ENCODE peak calls at places on chromosomes 5 and 9, in six cellular contexts. One of them, this sample, is unnamed.

GRCh38 chr9:113520109-113520642 is 56.6 kb downstream of the RGS3 start:
- DNase-seq in neuronal stem cell: no peak
- DNase-seq in trophoblast cell: no peak
- DNase-seq in IMR-90: peak
- DNase-seq in H9: no peak
- DNase-seq in mesenchymal stem cell: peak
- DNase-seq in this sample: no peak

GRCh38 chr9:20189871-20190270 is 401.0 kb upstream of the SLC24A2 start:
- DNase-seq in IMR-90: no peak
- DNase-seq in neuronal stem cell: peak
- DNase-seq in trophoblast cell: no peak
- DNase-seq in mesenchymal stem cell: no peak
- DNase-seq in H9: peak
- DNase-seq in this sample: peak

GRCh38 chr9:14315754-14316573 is 2.0 kb upstream of the NFIB start:
- DNase-seq in trophoblast cell: peak
- DNase-seq in IMR-90: no peak
- DNase-seq in H9: peak
- DNase-seq in mesenchymal stem cell: peak
- DNase-seq in neuronal stem cell: peak
- DNase-seq in this sample: no peak

GRCh38 chr9:20396509-20396908 is 225.8 kb downstream of the MLLT3 start:
- DNase-seq in neuronal stem cell: no peak
- DNase-seq in H9: no peak
- DNase-seq in trophoblast cell: no peak
- DNase-seq in mesenchymal stem cell: no peak
- DNase-seq in IMR-90: no peak
- DNase-seq in this sample: no peak

GRCh38 chr9:2745560-2746380 is 28.5 kb downstream of the KCNV2 start:
- DNase-seq in mesenchymal stem cell: no peak
- DNase-seq in H9: no peak
- DNase-seq in trophoblast cell: peak
- DNase-seq in IMR-90: no peak
- DNase-seq in neuronal stem cell: peak
- DNase-seq in this sample: no peak

GRCh38 chr9:134617836-134618162 is 23.8 kb upstream of the COL5A1 start:
- DNase-seq in mesenchymal stem cell: no peak
- DNase-seq in neuronal stem cell: no peak
- DNase-seq in IMR-90: no peak
- DNase-seq in H9: no peak
- DNase-seq in trophoblast cell: no peak
- DNase-seq in this sample: no peak

GRCh38 chr9:116391306-116391900 is 237.8 kb downstream of the PAPPA start:
- DNase-seq in mesenchymal stem cell: peak
- DNase-seq in neuronal stem cell: no peak
- DNase-seq in IMR-90: peak
- DNase-seq in trophoblast cell: peak
- DNase-seq in H9: no peak
- DNase-seq in this sample: no peak

GRCh38 chr5:126184474-126184873 is 238.7 kb upstream of the GRAMD2B start:
- DNase-seq in mesenchymal stem cell: no peak
- DNase-seq in trophoblast cell: no peak
- DNase-seq in H9: no peak
- DNase-seq in IMR-90: no peak
- DNase-seq in neuronal stem cell: no peak
- DNase-seq in this sample: no peak

GRCh38 chr5:77102549-77102948 is 15.5 kb upstream of the ZBED3 start:
- DNase-seq in trophoblast cell: no peak
- DNase-seq in IMR-90: no peak
- DNase-seq in mesenchymal stem cell: no peak
- DNase-seq in H9: no peak
- DNase-seq in neuronal stem cell: no peak
- DNase-seq in this sample: no peak

GRCh38 chr9:132183134-132183533 is 21.3 kb downstream of the NTNG2 start:
- DNase-seq in H9: no peak
- DNase-seq in mesenchymal stem cell: no peak
- DNase-seq in IMR-90: no peak
- DNase-seq in trophoblast cell: no peak
- DNase-seq in neuronal stem cell: no peak
- DNase-seq in this sample: no peak

GRCh38 chr9:93819905-93820304 is 135.2 kb downstream of the BARX1 start:
- DNase-seq in H9: no peak
- DNase-seq in trophoblast cell: no peak
- DNase-seq in neuronal stem cell: no peak
- DNase-seq in IMR-90: no peak
- DNase-seq in mesenchymal stem cell: no peak
- DNase-seq in this sample: no peak

GRCh38 chr9:70352802-70353201 is 61.7 kb downstream of the KLF9 start:
- DNase-seq in trophoblast cell: no peak
- DNase-seq in neuronal stem cell: no peak
- DNase-seq in mesenchymal stem cell: peak
- DNase-seq in IMR-90: no peak
- DNase-seq in H9: no peak
- DNase-seq in this sample: no peak

GRCh38 chr5:163506726-163507125 is 1.3 kb downstream of the MAT2B start:
- DNase-seq in trophoblast cell: peak
- DNase-seq in mesenchymal stem cell: peak
- DNase-seq in neuronal stem cell: no peak
- DNase-seq in H9: no peak
- DNase-seq in IMR-90: peak
- DNase-seq in this sample: no peak

GRCh38 chr9:76321185-76321828 is 72.9 kb downstream of the RFK start:
- DNase-seq in trophoblast cell: peak
- DNase-seq in IMR-90: peak
- DNase-seq in mesenchymal stem cell: peak
- DNase-seq in neuronal stem cell: no peak
- DNase-seq in H9: no peak
- DNase-seq in this sample: no peak

GRCh38 chr9:133428579-133429215 is 6.5 kb downstream of the ADAMTS13 start:
- DNase-seq in IMR-90: no peak
- DNase-seq in trophoblast cell: peak
- DNase-seq in neuronal stem cell: peak
- DNase-seq in H9: peak
- DNase-seq in mesenchymal stem cell: peak
- DNase-seq in this sample: peak

GRCh38 chr9:122333169-122333808 is 37.5 kb upstream of the PTGS1 start:
- DNase-seq in H9: no peak
- DNase-seq in mesenchymal stem cell: no peak
- DNase-seq in trophoblast cell: no peak
- DNase-seq in IMR-90: no peak
- DNase-seq in neuronal stem cell: no peak
- DNase-seq in this sample: no peak

GRCh38 chr5:107869459-107870115 is 198.8 kb upstream of the EFNA5 start:
- DNase-seq in neuronal stem cell: no peak
- DNase-seq in H9: no peak
- DNase-seq in trophoblast cell: peak
- DNase-seq in mesenchymal stem cell: peak
- DNase-seq in IMR-90: peak
- DNase-seq in this sample: no peak

GRCh38 chr5:72010395-72010794 is 96.9 kb upstream of the MAP1B start:
- DNase-seq in trophoblast cell: no peak
- DNase-seq in IMR-90: no peak
- DNase-seq in mesenchymal stem cell: no peak
- DNase-seq in neuronal stem cell: no peak
- DNase-seq in H9: no peak
- DNase-seq in this sample: no peak

GRCh38 chr5:149063017-149063687 is at the start of gene SH3TC2:
- DNase-seq in H9: peak
- DNase-seq in trophoblast cell: peak
- DNase-seq in mesenchymal stem cell: peak
- DNase-seq in IMR-90: peak
- DNase-seq in neuronal stem cell: peak
- DNase-seq in this sample: peak

GRCh38 chr9:111926421-111926875 is 29.8 kb downstream of the UGCG start:
- DNase-seq in neuronal stem cell: no peak
- DNase-seq in H9: no peak
- DNase-seq in trophoblast cell: no peak
- DNase-seq in IMR-90: peak
- DNase-seq in mesenchymal stem cell: peak
- DNase-seq in this sample: no peak

GRCh38 chr5:96150007-96150406 is 188.4 kb upstream of the ELL2 start:
- DNase-seq in mesenchymal stem cell: no peak
- DNase-seq in trophoblast cell: no peak
- DNase-seq in H9: no peak
- DNase-seq in neuronal stem cell: no peak
- DNase-seq in IMR-90: no peak
- DNase-seq in this sample: no peak

GRCh38 chr9:74333633-74334032 is 163.5 kb upstream of the RORB start:
- DNase-seq in IMR-90: no peak
- DNase-seq in H9: no peak
- DNase-seq in trophoblast cell: no peak
- DNase-seq in mesenchymal stem cell: no peak
- DNase-seq in neuronal stem cell: no peak
- DNase-seq in this sample: no peak

GRCh38 chr5:181035991-181036815 is 3.9 kb upstream of the BTNL9 start:
- DNase-seq in H9: no peak
- DNase-seq in mesenchymal stem cell: no peak
- DNase-seq in neuronal stem cell: no peak
- DNase-seq in IMR-90: no peak
- DNase-seq in trophoblast cell: no peak
- DNase-seq in this sample: no peak
- H4K91ac ChIP-seq in H9: no peak
- H4K91ac ChIP-seq in mesenchymal stem cell: no peak
- H4K91ac ChIP-seq in neuronal stem cell: no peak
- H4K91ac ChIP-seq in IMR-90: no peak
- H4K91ac ChIP-seq in trophoblast cell: no peak
- H4K91ac ChIP-seq in this sample: no peak

GRCh38 chr9:33260372-33260771 is 4.1 kb downstream of the BAG1 start:
- DNase-seq in IMR-90: no peak
- DNase-seq in trophoblast cell: no peak
- DNase-seq in neuronal stem cell: no peak
- DNase-seq in H9: no peak
- DNase-seq in mesenchymal stem cell: no peak
- DNase-seq in this sample: no peak

GRCh38 chr9:33264473-33265177 is at the start of the genes BAG1 and CHMP5:
- DNase-seq in trophoblast cell: peak
- DNase-seq in H9: peak
- DNase-seq in mesenchymal stem cell: peak
- DNase-seq in IMR-90: peak
- DNase-seq in neuronal stem cell: peak
- DNase-seq in this sample: peak

GRCh38 chr9:33263936-33264472 is 504 bp downstream of the BAG1 start:
- DNase-seq in neuronal stem cell: no peak
- DNase-seq in mesenchymal stem cell: peak
- DNase-seq in IMR-90: no peak
- DNase-seq in trophoblast cell: no peak
- DNase-seq in H9: peak
- DNase-seq in this sample: no peak

GRCh38 chr9:33265211-33265885 is 499 bp downstream of the CHMP5 start:
- DNase-seq in H9: no peak
- DNase-seq in IMR-90: no peak
- DNase-seq in neuronal stem cell: no peak
- DNase-seq in trophoblast cell: peak
- DNase-seq in mesenchymal stem cell: peak
- DNase-seq in this sample: no peak

GRCh38 chr9:33263131-33263935 is 1.2 kb downstream of the BAG1 start:
- DNase-seq in trophoblast cell: no peak
- DNase-seq in IMR-90: no peak
- DNase-seq in neuronal stem cell: no peak
- DNase-seq in H9: no peak
- DNase-seq in mesenchymal stem cell: peak
- DNase-seq in this sample: no peak
- H4K91ac ChIP-seq in trophoblast cell: peak
- H4K91ac ChIP-seq in IMR-90: peak
- H4K91ac ChIP-seq in neuronal stem cell: no peak
- H4K91ac ChIP-seq in H9: no peak
- H4K91ac ChIP-seq in mesenchymal stem cell: no peak
- H4K91ac ChIP-seq in this sample: peak

GRCh38 chr5:26543987-26544386 is 494.4 kb downstream of the CDH9 start:
- DNase-seq in H9: no peak
- DNase-seq in mesenchymal stem cell: no peak
- DNase-seq in trophoblast cell: no peak
- DNase-seq in IMR-90: no peak
- DNase-seq in neuronal stem cell: no peak
- DNase-seq in this sample: no peak
- H4K91ac ChIP-seq in H9: no peak
- H4K91ac ChIP-seq in mesenchymal stem cell: no peak
- H4K91ac ChIP-seq in trophoblast cell: no peak
- H4K91ac ChIP-seq in IMR-90: no peak
- H4K91ac ChIP-seq in neuronal stem cell: no peak
- H4K91ac ChIP-seq in this sample: no peak

GRCh38 chr5:113110117-113110516 is 133.5 kb downstream of the DCP2 start:
- DNase-seq in trophoblast cell: no peak
- DNase-seq in neuronal stem cell: no peak
- DNase-seq in IMR-90: no peak
- DNase-seq in mesenchymal stem cell: no peak
- DNase-seq in H9: no peak
- DNase-seq in this sample: no peak
- H4K91ac ChIP-seq in trophoblast cell: no peak
- H4K91ac ChIP-seq in neuronal stem cell: no peak
- H4K91ac ChIP-seq in IMR-90: no peak
- H4K91ac ChIP-seq in mesenchymal stem cell: no peak
- H4K91ac ChIP-seq in H9: no peak
- H4K91ac ChIP-seq in this sample: no peak

DNA sequence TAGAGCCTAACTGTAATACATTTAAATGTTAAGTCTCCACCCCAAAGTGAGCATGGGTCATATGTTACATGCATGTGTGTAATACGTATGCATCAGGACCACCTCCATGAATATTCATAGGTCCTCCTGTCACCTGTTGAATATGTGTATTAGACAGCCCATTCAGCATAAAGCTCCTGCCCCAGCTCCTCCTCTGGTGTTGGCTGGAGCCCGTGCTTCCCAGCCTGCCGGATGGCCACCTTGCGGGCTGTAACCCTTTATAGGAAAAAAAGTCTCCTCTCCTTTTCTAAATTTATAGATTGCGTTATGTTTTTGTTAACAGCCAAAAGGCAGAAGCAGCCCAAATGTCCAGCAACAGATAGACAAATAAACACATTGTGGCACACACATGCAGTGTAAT is 299.5 kb downstream of the MED10 start:
- DNase-seq in mesenchymal stem cell: no peak
- DNase-seq in trophoblast cell: no peak
- DNase-seq in neuronal stem cell: no peak
- DNase-seq in IMR-90: no peak
- DNase-seq in H9: no peak
- DNase-seq in this sample: no peak
- H4K91ac ChIP-seq in mesenchymal stem cell: no peak
- H4K91ac ChIP-seq in trophoblast cell: no peak
- H4K91ac ChIP-seq in neuronal stem cell: no peak
- H4K91ac ChIP-seq in IMR-90: no peak
- H4K91ac ChIP-seq in H9: no peak
- H4K91ac ChIP-seq in this sample: no peak

GRCh38 chr5:168989731-168990505 is 311.0 kb downstream of the SLIT3 start:
- DNase-seq in IMR-90: no peak
- DNase-seq in H9: no peak
- DNase-seq in trophoblast cell: no peak
- DNase-seq in neuronal stem cell: no peak
- DNase-seq in mesenchymal stem cell: no peak
- DNase-seq in this sample: no peak
- H4K91ac ChIP-seq in IMR-90: no peak
- H4K91ac ChIP-seq in H9: no peak
- H4K91ac ChIP-seq in trophoblast cell: no peak
- H4K91ac ChIP-seq in neuronal stem cell: no peak
- H4K91ac ChIP-seq in mesenchymal stem cell: no peak
- H4K91ac ChIP-seq in this sample: no peak

This sample was measured in H1.